ENCODE peak calls at places on chromosome 15, in four cellular contexts. T is A549, K is GM12878, Y is HepG2. W is an unnamed sample.
A peak's percentile ranks its signal among the peaks of the same experiment; 100 is the strongest.

GRCh38 chr15:52912172-52912571 is 122.0 kb upstream of the ONECUT1 start:
- DNase-seq in T (no peak), K (no peak), Y (no peak), W (no peak)

GRCh38 chr15:98164573-98164972 is 204.1 kb downstream of the ARRDC4 start:
- DNase-seq in T (no peak), K (no peak), Y (no peak), W (no peak)

GRCh38 chr15:40764766-40765136 is 883 bp downstream of the GCHFR start:
- DNase-seq in T (no peak), K (no peak), Y (no peak), W (no peak)

GRCh38 chr15:66780973-66781718 is 79.1 kb downstream of the SMAD6 start:
- DNase-seq in T (no peak), K (no peak), Y (no peak), W (no peak)

GRCh38 chr15:66580643-66581042 is 14.8 kb upstream of the LCTL start:
- DNase-seq in T (no peak), K (no peak), Y (no peak), W (no peak)

GRCh38 chr15:74893627-74894026 is 3.8 kb downstream of the MPI start:
- DNase-seq in T (no peak), K (no peak), Y (no peak), W (no peak)

GRCh38 chr15:99755692-99756409 is 22.6 kb upstream of the LYSMD4 start:
- DNase-seq in T (peak; percentile 71), K (peak; percentile 43), Y (peak; percentile 74), W (peak; percentile 68)

GRCh38 chr15:40454904-40455391 is 14.2 kb downstream of the BAHD1 start:
- DNase-seq in T (no peak), K (no peak), Y (no peak), W (no peak)

GRCh38 chr15:83108266-83109219 is 1.1 kb downstream of the TM6SF1 start:
- DNase-seq in T (peak; percentile 47), K (peak; percentile 24), Y (no peak), W (peak; percentile 33)

GRCh38 chr15:58758141-58758540 is 8.6 kb upstream of the ADAM10 start:
- DNase-seq in T (peak; percentile 47), K (no peak), Y (no peak), W (peak; percentile 24)

GRCh38 chr15:90211440-90212168 is 10.5 kb downstream of the SEMA4B start:
- DNase-seq in T (peak; percentile 88), K (no peak), Y (no peak), W (no peak)

GRCh38 chr15:62896380-62896866 is 146.1 kb upstream of the TPM1 start:
- DNase-seq in T (peak; percentile 88), K (no peak), Y (peak; percentile 39), W (no peak)

GRCh38 chr15:73488698-73489097 is 45.7 kb downstream of the REC114 start:
- DNase-seq in T (no peak), K (no peak), Y (no peak), W (no peak)

GRCh38 chr15:57375827-57376694 is at the start of gene CGNL1:
- DNase-seq in T (no peak), K (no peak), Y (peak; percentile 14), W (peak; percentile 91)

GRCh38 chr15:84955089-84955848 is 26.4 kb upstream of the PDE8A start:
- DNase-seq in T (peak; percentile 89), K (no peak), Y (peak; percentile 71), W (peak; percentile 81)

GRCh38 chr15:82298032-82298431 is 35.4 kb downstream of the SAXO2 start:
- DNase-seq in T (no peak), K (no peak), Y (no peak), W (no peak)

GRCh38 chr15:67812232-67812631 is 13.1 kb upstream of the SKOR1 start:
- DNase-seq in T (no peak), K (no peak), Y (no peak), W (no peak)
- TF ChIP-seq PBX3 in T (no peak), K (no peak), Y (no peak), W (no peak)

GRCh38 chr15:88391006-88391405 is 76.2 kb downstream of the MRPL46 start:
- DNase-seq in T (no peak), K (no peak), Y (no peak), W (no peak)

GRCh38 chr15:88390502-88390901 is 76.7 kb downstream of the MRPL46 start:
- DNase-seq in T (no peak), K (no peak), Y (no peak), W (no peak)

GRCh38 chr15:88391700-88392099 is 75.5 kb downstream of the MRPL46 start:
- DNase-seq in T (peak; percentile 70), K (no peak), Y (no peak), W (no peak)

GRCh38 chr15:88388702-88389101 is 78.5 kb downstream of the MRPL46 start:
- DNase-seq in T (peak; percentile 90), K (no peak), Y (peak; percentile 85), W (no peak)

DNA sequence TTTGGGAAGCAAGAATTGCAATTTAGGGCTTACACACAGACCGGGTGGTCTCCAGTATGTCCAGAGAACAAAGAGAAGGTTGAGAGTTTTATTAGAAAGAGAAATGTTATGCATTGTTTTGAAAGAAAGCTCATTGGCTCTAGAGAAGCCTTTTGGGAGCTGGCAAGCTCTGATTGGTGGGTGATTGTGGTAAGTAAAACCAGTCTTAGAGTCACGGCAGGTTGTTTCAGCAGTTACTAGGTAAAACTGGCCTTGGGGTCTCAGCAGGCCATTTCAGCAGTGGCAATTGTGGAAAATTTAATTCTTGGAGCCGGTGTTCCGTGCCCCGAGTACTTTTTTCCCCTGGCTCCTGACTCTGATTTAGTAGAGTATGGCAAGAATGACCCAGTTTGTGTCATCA is 78.1 kb downstream of the MRPL46 start:
- DNase-seq in T (peak; percentile 70), K (no peak), Y (peak; percentile 33), W (no peak)
- TF ChIP-seq MAX in T (no peak), K (no peak), Y (no peak), W (no peak)

DNA sequence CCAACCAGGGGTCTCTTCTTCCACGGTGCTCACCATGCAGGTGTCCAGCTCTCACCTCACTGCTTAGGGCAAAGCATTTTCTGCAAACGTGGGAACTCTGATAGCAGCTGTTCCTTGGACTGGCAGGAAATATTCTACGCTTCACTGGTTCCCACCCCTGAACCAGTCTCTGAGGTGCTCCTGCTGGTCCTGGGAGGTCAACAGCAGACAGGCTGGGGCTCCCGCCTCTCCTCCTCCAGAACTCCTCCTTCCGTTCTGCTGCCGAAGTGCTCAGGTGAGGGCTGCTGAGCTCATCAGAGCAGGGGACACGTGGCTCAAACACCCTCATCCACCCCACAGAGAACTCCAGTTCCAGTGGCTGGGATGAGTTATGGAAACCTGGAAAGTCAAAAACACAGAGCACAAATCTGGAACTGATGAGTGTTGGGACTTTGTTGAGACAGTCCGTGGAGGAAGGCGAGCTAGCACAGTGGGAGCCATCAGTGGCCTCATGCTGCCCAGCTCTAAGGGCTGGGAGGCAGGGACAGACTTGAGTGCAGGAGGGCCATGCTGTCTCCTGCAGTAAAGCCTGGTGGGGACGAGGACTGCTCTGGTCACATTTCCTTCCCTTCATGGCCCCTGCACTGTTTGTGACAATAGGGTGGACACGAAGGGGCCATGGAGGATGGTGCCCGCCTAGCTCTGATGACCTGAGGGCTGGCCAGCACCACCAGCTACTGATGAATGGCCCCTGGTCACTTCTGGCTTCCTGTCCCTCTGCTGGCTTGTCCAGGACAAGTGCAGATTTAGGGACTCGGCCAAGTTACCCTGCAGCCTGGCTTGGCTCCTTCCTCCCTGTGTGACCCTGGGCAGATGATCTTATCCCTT is 137.8 kb downstream of the KLF13 start:
- DNase-seq in T (no peak), K (no peak), Y (no peak), W (no peak)
- H3K4me1 ChIP-seq in T (peaks cover 12% of the 10 kb centered on the region), K (peaks cover 11% of the 10 kb centered on the region), Y (no peaks in the 10 kb centered on the region), W (no peaks in the 10 kb centered on the region)

GRCh38 chr15:70430029-70430428 is 332.3 kb upstream of the TLE3 start:
- DNase-seq in T (peak; percentile 87), K (no peak), Y (no peak), W (no peak)
- TF ChIP-seq PBX3 in T (no peak), K (no peak), Y (no peak), W (no peak)